ENCODE peak calls at places on chromosomes 16 and 17, in four cellular contexts. I is mesendoderm, P is H9, D is H1. W is an unnamed sample.

GRCh38 chr16:66426112-66427035 is 721 bp upstream of the BEAN1 start:
- DNase-seq in I (no peak), P (no peak), D (peak), W (no peak)

GRCh38 chr17:70138309-70138865 is 30.9 kb upstream of the KCNJ2 start:
- DNase-seq in I (no peak), P (no peak), D (no peak), W (no peak)

GRCh38 chr17:5131146-5131715 is 15.4 kb downstream of the USP6 start:
- DNase-seq in I (no peak), P (no peak), D (no peak), W (no peak)

GRCh38 chr16:27458987-27459688 is 57.2 kb downstream of the IL21R start:
- DNase-seq in I (no peak), P (no peak), D (no peak), W (no peak)

GRCh38 chr17:37605813-37606505 is 3.3 kb downstream of the SYNRG start:
- DNase-seq in I (no peak), P (no peak), D (no peak), W (no peak)

GRCh38 chr16:27232061-27232841 is 28.9 kb downstream of the KDM8 start:
- DNase-seq in I (no peak), P (no peak), D (no peak), W (no peak)

GRCh38 chr17:21019976-21020575 is 22.7 kb downstream of the USP22 start:
- DNase-seq in I (peak), P (no peak), D (no peak), W (no peak)

GRCh38 chr16:56977823-56978430 is 11.4 kb upstream of the NLRC5 start:
- DNase-seq in I (no peak), P (no peak), D (no peak), W (no peak)

GRCh38 chr17:7781467-7781866 is 52.5 kb upstream of the KDM6B start:
- DNase-seq in I (no peak), P (no peak), D (no peak), W (no peak)

GRCh38 chr17:48254896-48255295 is 147.3 kb downstream of the SNX11 start:
- DNase-seq in I (peak), P (no peak), D (no peak), W (no peak)

DNA sequence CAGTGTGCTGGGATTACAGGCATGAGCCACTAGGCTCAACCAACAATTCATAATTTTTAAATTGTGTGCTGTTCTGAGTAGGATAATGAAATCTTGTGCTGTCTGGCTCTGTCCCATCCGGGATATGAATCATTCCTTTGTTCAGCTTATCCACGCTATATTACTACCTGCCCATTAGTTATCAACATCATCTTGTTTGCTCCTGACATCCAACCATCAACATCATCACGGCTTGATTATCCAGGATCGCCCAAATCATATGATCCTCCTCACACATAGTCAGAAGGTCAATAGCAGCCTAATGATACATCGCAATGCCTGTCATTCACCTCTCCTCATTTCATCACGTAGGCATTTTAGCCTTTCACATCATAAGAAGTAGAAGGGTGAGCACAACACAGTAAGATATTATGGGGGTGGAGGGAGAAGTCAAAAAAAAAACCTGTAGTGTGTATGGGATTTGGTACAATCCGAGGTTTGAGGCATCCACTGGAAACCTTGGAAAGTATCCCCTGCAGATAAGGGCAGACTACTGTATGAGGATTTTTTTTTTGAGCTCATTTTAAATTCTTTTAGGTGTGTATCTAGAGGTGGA is 77.0 kb upstream of the SIAH1 start:
- DNase-seq in I (no peak), P (no peak), D (no peak), W (no peak)
- H4K8ac ChIP-seq in I (no peak), P (no peak), D (no peak), W (no peak)

DNA sequence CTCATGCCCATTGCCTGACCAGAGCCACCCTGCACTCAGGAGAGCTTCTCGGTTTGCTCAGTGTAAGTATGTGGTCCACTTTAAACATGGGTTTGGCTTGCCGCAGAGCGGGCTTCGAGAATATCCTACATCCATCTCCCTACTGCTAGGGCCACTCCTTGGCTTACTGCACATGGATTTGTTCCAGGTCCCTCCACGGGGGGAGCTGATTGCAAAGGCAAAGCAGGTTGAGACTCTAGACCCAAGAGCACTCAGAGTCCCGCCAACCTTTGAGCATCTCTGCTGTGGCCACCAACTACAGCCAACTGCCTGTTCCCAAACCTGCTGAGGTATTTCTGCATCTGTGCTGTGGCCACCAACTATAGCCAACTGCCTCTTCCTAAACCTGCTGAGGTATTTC is 26.4 kb downstream of the RNF135 start:
- DNase-seq in I (no peak), P (no peak), D (no peak), W (no peak)
- H4K5ac ChIP-seq in I (no peak), P (no peak), D (no peak), W (no peak)

DNA sequence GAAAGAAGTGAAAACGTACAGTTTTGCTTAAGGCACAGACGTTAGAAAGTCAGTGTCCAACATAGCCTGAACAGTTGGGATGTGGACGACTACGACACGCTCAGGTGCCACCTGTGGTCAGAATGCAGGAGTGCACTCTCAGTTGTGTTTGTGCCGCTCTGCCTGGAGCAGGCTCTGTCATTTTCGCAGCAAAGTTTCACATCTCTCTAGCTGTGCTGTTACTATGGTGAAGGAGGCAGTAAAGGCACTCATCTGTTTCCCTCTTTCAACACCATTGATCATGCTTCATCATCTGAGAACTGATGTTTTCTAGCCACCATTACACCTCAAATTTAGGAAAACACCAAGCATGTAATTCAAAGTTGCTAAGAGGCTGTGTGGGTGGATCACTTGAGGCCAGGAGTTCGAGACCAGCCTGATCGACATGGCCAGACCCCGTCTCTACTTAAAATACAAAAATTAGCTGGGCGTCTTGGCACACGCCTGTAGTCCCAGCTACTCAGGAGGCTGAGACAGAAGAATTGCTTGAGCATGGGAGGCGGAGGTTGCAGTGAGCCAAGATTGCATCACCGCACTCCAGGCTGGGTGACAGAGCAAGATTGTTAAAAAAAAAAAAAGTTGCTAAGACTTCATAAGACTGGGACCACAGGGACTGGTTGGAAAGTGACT is 44.9 kb upstream of the DNAJA2 start:
- DNase-seq in I (peak), P (peak), D (no peak), W (peak)
- H4K8ac ChIP-seq in I (no peak), P (no peak), D (no peak), W (no peak)

GRCh38 chr16:8496364-8496763 is 93.9 kb downstream of the TMEM114 start:
- DNase-seq in I (no peak), P (no peak), D (no peak), W (no peak)
- H4K5ac ChIP-seq in I (no peak), P (no peak), D (no peak), W (no peak)

DNA sequence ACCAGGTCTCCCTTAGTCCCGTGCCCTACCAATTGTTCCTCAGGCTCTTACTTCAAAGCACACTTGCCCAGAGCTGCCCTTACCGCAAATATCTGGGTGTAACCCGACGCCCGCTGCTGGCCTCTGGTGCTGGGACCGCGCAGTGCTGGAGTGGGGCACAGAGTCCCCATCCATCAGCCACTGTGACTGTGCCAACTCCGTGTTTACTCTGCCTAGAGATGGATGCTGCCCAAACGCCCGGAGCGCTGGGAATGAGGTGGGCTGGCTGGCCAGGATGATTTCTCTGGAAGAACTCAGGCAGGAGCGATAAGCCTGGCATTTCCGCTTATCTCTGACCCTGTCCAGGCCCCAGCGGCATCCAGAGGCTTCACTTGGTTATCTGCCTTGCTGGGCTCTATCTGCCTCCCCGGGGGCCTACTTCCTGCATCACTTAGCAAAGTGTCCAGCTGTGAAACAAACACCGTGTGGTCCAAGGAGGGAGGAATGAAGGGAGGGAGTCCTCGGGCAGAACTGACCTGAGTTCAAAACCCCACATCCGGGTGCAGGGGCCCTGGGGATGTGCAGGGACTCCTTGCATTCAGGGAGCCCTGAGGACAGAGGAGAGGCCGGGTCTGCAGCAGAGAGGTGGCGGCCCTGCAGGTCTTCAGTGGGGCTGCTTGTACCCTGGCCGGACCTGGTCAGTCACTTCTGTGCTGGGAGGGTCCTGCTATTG is 9.4 kb upstream of the MYLK3 start:
- DNase-seq in I (peak), P (no peak), D (no peak), W (peak)
- H4K8ac ChIP-seq in I (no peak), P (no peak), D (no peak), W (no peak)

GRCh38 chr17:72720494-72720825 is 372.0 kb downstream of the SLC39A11 start:
- DNase-seq in I (no peak), P (no peak), D (no peak), W (no peak)
- H4K5ac ChIP-seq in I (no peak), P (no peak), D (no peak), W (no peak)

GRCh38 chr17:74807376-74807775 is 31.2 kb upstream of the NAT9 start:
- DNase-seq in I (no peak), P (no peak), D (no peak), W (no peak)
- H4K8ac ChIP-seq in I (no peak), P (no peak), D (no peak), W (no peak)

DNA sequence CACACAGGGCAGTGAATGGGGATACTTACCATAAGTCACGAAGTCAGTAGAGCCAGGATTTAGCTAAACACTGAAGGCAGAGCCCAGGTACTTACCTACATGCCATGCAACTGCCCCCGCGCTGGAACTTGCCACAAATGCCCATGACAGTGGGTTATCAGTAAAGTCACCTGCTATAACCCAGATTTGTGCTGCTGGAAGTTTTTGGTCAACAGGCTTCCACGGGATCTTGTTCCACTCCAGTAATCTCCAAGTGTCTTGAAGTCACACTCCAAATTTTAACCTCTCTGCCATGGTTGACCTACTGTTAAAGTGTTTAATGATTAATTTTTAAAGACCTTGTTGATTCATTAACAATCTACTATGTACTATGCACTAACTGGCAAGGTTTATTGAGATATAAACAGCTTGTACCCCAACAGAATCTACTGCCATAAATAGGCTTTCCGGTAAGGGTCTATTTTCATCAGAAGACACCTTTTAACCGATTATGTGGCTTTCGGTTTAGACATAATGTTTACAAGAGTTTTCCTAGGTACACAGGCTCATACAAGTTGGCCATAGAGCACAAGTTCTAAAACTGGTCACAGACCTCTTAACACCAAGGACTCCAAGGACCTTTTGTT is 6.3 kb upstream of the SLC5A11 start:
- DNase-seq in I (no peak), P (no peak), D (no peak), W (no peak)
- H4K5ac ChIP-seq in I (no peak), P (no peak), D (no peak), W (no peak)